ENCODE peak calls at places on chromosome 3, in ten cellular contexts. I is right cardiac atrium; N is esophagus mucosa; U is naive thymus-derived CD8-positive, alpha-beta T cell; Y is body of pancreas; Z is gastroesophageal sphincter; E is stimulated activated memory B cell treated with anti-CD40 and anti-IgM and Interleukin-4, amounts not matched to agents 10 μg/mL and 1 μg/mL and 100 μg/mL, for 72 hours; T is IMR-90; M is activated naive CD8-positive, alpha-beta T cell treated with anti-CD3 and anti-CD28 coated beads, Interleukin-2, amount 50 U/mL, for 24 hours; S is left cardiac atrium. V is an unnamed sample.

GRCh38 chr3:8445861-8446260 is 55.8 kb upstream of the LMCD1 start:
- ATAC-seq in I (peak), N (peak), U (no peak), Y (no peak), Z (no peak), E (no peak), T (peak), M (no peak), S (no peak), V (no peak)

GRCh38 chr3:5011555-5012256 is 32.5 kb downstream of the BHLHE40 start:
- ATAC-seq in I (no peak), N (peak), U (no peak), Y (no peak), Z (no peak), E (peak), T (no peak), M (peak), S (no peak), V (no peak)

GRCh38 chr3:30625541-30626438 is 19.4 kb downstream of the TGFBR2 start:
- ATAC-seq in I (peak), N (peak), U (no peak), Y (peak), Z (peak), E (no peak), T (peak), M (no peak), S (no peak), V (no peak)

GRCh38 chr3:150324825-150325224 is 83.3 kb upstream of the TSC22D2 start:
- ATAC-seq in I (no peak), N (peak), U (no peak), Y (no peak), Z (no peak), E (no peak), T (no peak), M (peak), S (no peak), V (no peak)

GRCh38 chr3:62248831-62249776 is 124.2 kb downstream of the FEZF2 start:
- ATAC-seq in I (no peak), N (no peak), U (no peak), Y (no peak), Z (no peak), E (no peak), T (peak), M (no peak), S (no peak), V (no peak)

GRCh38 chr3:197592361-197593045 is 36.7 kb upstream of the BDH1 start:
- ATAC-seq in I (no peak), N (no peak), U (no peak), Y (no peak), Z (no peak), E (no peak), T (no peak), M (peak), S (no peak), V (peak)

GRCh38 chr3:196096382-196096953 is 14.6 kb upstream of the TFRC start:
- ATAC-seq in I (peak), N (peak), U (no peak), Y (peak), Z (peak), E (peak), T (no peak), M (peak), S (peak), V (no peak)

GRCh38 chr3:152202976-152203626 is 65.6 kb upstream of the MBNL1 start:
- ATAC-seq in I (no peak), N (no peak), U (no peak), Y (peak), Z (no peak), E (peak), T (peak), M (peak), S (no peak), V (peak)

GRCh38 chr3:17310983-17311382 is 426.2 kb downstream of the PLCL2 start:
- ATAC-seq in I (no peak), N (no peak), U (no peak), Y (no peak), Z (no peak), E (no peak), T (no peak), M (no peak), S (no peak), V (no peak)

GRCh38 chr3:139477710-139478640 is 1.7 kb upstream of the RBP2 start:
- ATAC-seq in I (no peak), N (peak), U (no peak), Y (peak), Z (no peak), E (no peak), T (no peak), M (no peak), S (peak), V (no peak)

GRCh38 chr3:94616833-94617232 is 554.0 kb downstream of the NSUN3 start:
- ATAC-seq in I (no peak), N (peak), U (no peak), Y (peak), Z (no peak), E (no peak), T (no peak), M (no peak), S (no peak), V (no peak)

GRCh38 chr3:99980606-99981005 is 133.7 kb downstream of the FILIP1L start:
- ATAC-seq in I (peak), N (no peak), U (no peak), Y (no peak), Z (no peak), E (no peak), T (no peak), M (no peak), S (peak), V (no peak)

GRCh38 chr3:27310693-27311092 is 58.5 kb downstream of the NEK10 start:
- ATAC-seq in I (no peak), N (no peak), U (no peak), Y (no peak), Z (no peak), E (no peak), T (no peak), M (no peak), S (no peak), V (no peak)

GRCh38 chr3:159929181-159929893 is 59.3 kb upstream of the IL12A start:
- ATAC-seq in I (peak), N (peak), U (no peak), Y (peak), Z (peak), E (peak), T (peak), M (peak), S (peak), V (peak)

GRCh38 chr3:55718956-55719355 is 231.8 kb upstream of the WNT5A start:
- ATAC-seq in I (no peak), N (no peak), U (no peak), Y (no peak), Z (peak), E (no peak), T (no peak), M (no peak), S (no peak), V (no peak)

GRCh38 chr3:69604735-69605435 is 134.4 kb upstream of the MITF start:
- ATAC-seq in I (no peak), N (no peak), U (no peak), Y (no peak), Z (no peak), E (no peak), T (no peak), M (no peak), S (no peak), V (no peak)

GRCh38 chr3:124291008-124291407 is 299.1 kb upstream of the ROPN1 start:
- ATAC-seq in I (no peak), N (no peak), U (no peak), Y (no peak), Z (no peak), E (no peak), T (no peak), M (no peak), S (peak), V (no peak)

GRCh38 chr3:27431116-27431515 is 53.1 kb downstream of the SLC4A7 start:
- ATAC-seq in I (peak), N (peak), U (no peak), Y (peak), Z (peak), E (no peak), T (peak), M (no peak), S (peak), V (no peak)